ENCODE peak calls at places on chromosomes 12 and 14, in seven cellular contexts. One of them, this sample, is unnamed.

GRCh38 chr14:71321556-71322315 is 414.5 kb downstream of the PCNX1 start:
- DNase-seq in NCI-H345: peak; percentile 88
- DNase-seq in T follicular helper cell: peak; percentile 6
- DNase-seq in NCI-H187 treated with DMSO at 0.1 percent for 48 hours: peak; percentile 61
- DNase-seq in left colon: no peak
- DNase-seq in activated CD4-positive, alpha-beta T cell treated with anti-CD3 and anti-CD28 coated beads, Interleukin-2, amount 50 U/mL, for 1 hour: no peak
- DNase-seq in body of pancreas: peak; percentile 18
- DNase-seq in this sample: no peak

GRCh38 chr14:61994589-61994988 is 232.4 kb downstream of the SNAPC1 start:
- DNase-seq in NCI-H345: no peak
- DNase-seq in T follicular helper cell: no peak
- DNase-seq in NCI-H187 treated with DMSO at 0.1 percent for 48 hours: no peak
- DNase-seq in left colon: no peak
- DNase-seq in activated CD4-positive, alpha-beta T cell treated with anti-CD3 and anti-CD28 coated beads, Interleukin-2, amount 50 U/mL, for 1 hour: no peak
- DNase-seq in body of pancreas: no peak
- DNase-seq in this sample: no peak

GRCh38 chr12:96211989-96212388 is 17.8 kb downstream of the ELK3 start:
- DNase-seq in NCI-H345: no peak
- DNase-seq in T follicular helper cell: no peak
- DNase-seq in NCI-H187 treated with DMSO at 0.1 percent for 48 hours: no peak
- DNase-seq in left colon: no peak
- DNase-seq in activated CD4-positive, alpha-beta T cell treated with anti-CD3 and anti-CD28 coated beads, Interleukin-2, amount 50 U/mL, for 1 hour: no peak
- DNase-seq in body of pancreas: no peak
- DNase-seq in this sample: peak; percentile 38

GRCh38 chr12:56541610-56542009 is 20.0 kb downstream of the RBMS2 start:
- DNase-seq in NCI-H345: no peak
- DNase-seq in T follicular helper cell: no peak
- DNase-seq in NCI-H187 treated with DMSO at 0.1 percent for 48 hours: no peak
- DNase-seq in left colon: no peak
- DNase-seq in activated CD4-positive, alpha-beta T cell treated with anti-CD3 and anti-CD28 coated beads, Interleukin-2, amount 50 U/mL, for 1 hour: no peak
- DNase-seq in body of pancreas: no peak
- DNase-seq in this sample: no peak

GRCh38 chr14:85762523-85762922 is 232.6 kb downstream of the FLRT2 start:
- DNase-seq in NCI-H345: peak; percentile 89
- DNase-seq in T follicular helper cell: no peak
- DNase-seq in NCI-H187 treated with DMSO at 0.1 percent for 48 hours: no peak
- DNase-seq in left colon: no peak
- DNase-seq in activated CD4-positive, alpha-beta T cell treated with anti-CD3 and anti-CD28 coated beads, Interleukin-2, amount 50 U/mL, for 1 hour: no peak
- DNase-seq in body of pancreas: no peak
- DNase-seq in this sample: no peak

GRCh38 chr14:71399057-71399487 is 491.8 kb downstream of the PCNX1 start:
- DNase-seq in NCI-H345: no peak
- DNase-seq in T follicular helper cell: no peak
- DNase-seq in NCI-H187 treated with DMSO at 0.1 percent for 48 hours: no peak
- DNase-seq in left colon: no peak
- DNase-seq in activated CD4-positive, alpha-beta T cell treated with anti-CD3 and anti-CD28 coated beads, Interleukin-2, amount 50 U/mL, for 1 hour: no peak
- DNase-seq in body of pancreas: no peak
- DNase-seq in this sample: no peak

GRCh38 chr14:95769976-95770375 is 56.1 kb upstream of the TCL1A start:
- DNase-seq in NCI-H345: no peak
- DNase-seq in T follicular helper cell: no peak
- DNase-seq in NCI-H187 treated with DMSO at 0.1 percent for 48 hours: no peak
- DNase-seq in left colon: no peak
- DNase-seq in activated CD4-positive, alpha-beta T cell treated with anti-CD3 and anti-CD28 coated beads, Interleukin-2, amount 50 U/mL, for 1 hour: no peak
- DNase-seq in body of pancreas: no peak
- DNase-seq in this sample: no peak

GRCh38 chr12:109727039-109727723 is 13.6 kb downstream of the FAM222A start:
- DNase-seq in NCI-H345: no peak
- DNase-seq in T follicular helper cell: no peak
- DNase-seq in NCI-H187 treated with DMSO at 0.1 percent for 48 hours: no peak
- DNase-seq in left colon: no peak
- DNase-seq in activated CD4-positive, alpha-beta T cell treated with anti-CD3 and anti-CD28 coated beads, Interleukin-2, amount 50 U/mL, for 1 hour: no peak
- DNase-seq in body of pancreas: peak; percentile 70
- DNase-seq in this sample: no peak

GRCh38 chr12:22990501-22990900 is 365.5 kb downstream of the ETNK1 start:
- DNase-seq in NCI-H345: no peak
- DNase-seq in T follicular helper cell: no peak
- DNase-seq in NCI-H187 treated with DMSO at 0.1 percent for 48 hours: no peak
- DNase-seq in left colon: no peak
- DNase-seq in activated CD4-positive, alpha-beta T cell treated with anti-CD3 and anti-CD28 coated beads, Interleukin-2, amount 50 U/mL, for 1 hour: no peak
- DNase-seq in body of pancreas: no peak
- DNase-seq in this sample: no peak

GRCh38 chr14:101072070-101072469 is 168.5 kb upstream of the RTL1 start:
- DNase-seq in NCI-H345: no peak
- DNase-seq in T follicular helper cell: no peak
- DNase-seq in NCI-H187 treated with DMSO at 0.1 percent for 48 hours: no peak
- DNase-seq in left colon: peak; percentile 18
- DNase-seq in activated CD4-positive, alpha-beta T cell treated with anti-CD3 and anti-CD28 coated beads, Interleukin-2, amount 50 U/mL, for 1 hour: no peak
- DNase-seq in body of pancreas: no peak
- DNase-seq in this sample: no peak

GRCh38 chr14:105761842-105762241 is 235.5 kb downstream of the TMEM121 start:
- DNase-seq in NCI-H345: no peak
- DNase-seq in T follicular helper cell: no peak
- DNase-seq in NCI-H187 treated with DMSO at 0.1 percent for 48 hours: no peak
- DNase-seq in left colon: no peak
- DNase-seq in activated CD4-positive, alpha-beta T cell treated with anti-CD3 and anti-CD28 coated beads, Interleukin-2, amount 50 U/mL, for 1 hour: no peak
- DNase-seq in body of pancreas: no peak
- DNase-seq in this sample: no peak

GRCh38 chr12:70448371-70448770 is 82.3 kb downstream of the KCNMB4 start:
- DNase-seq in NCI-H345: no peak
- DNase-seq in T follicular helper cell: no peak
- DNase-seq in NCI-H187 treated with DMSO at 0.1 percent for 48 hours: no peak
- DNase-seq in left colon: no peak
- DNase-seq in activated CD4-positive, alpha-beta T cell treated with anti-CD3 and anti-CD28 coated beads, Interleukin-2, amount 50 U/mL, for 1 hour: no peak
- DNase-seq in body of pancreas: no peak
- DNase-seq in this sample: no peak

GRCh38 chr14:89681086-89682018 is 264.3 kb upstream of the FOXN3 start:
- DNase-seq in NCI-H345: no peak
- DNase-seq in T follicular helper cell: no peak
- DNase-seq in NCI-H187 treated with DMSO at 0.1 percent for 48 hours: no peak
- DNase-seq in left colon: peak; percentile 38
- DNase-seq in activated CD4-positive, alpha-beta T cell treated with anti-CD3 and anti-CD28 coated beads, Interleukin-2, amount 50 U/mL, for 1 hour: peak; percentile 24
- DNase-seq in body of pancreas: no peak
- DNase-seq in this sample: peak; percentile 16

GRCh38 chr14:99579077-99579836 is 24.8 kb downstream of the CCDC85C start:
- DNase-seq in NCI-H345: no peak
- DNase-seq in T follicular helper cell: no peak
- DNase-seq in NCI-H187 treated with DMSO at 0.1 percent for 48 hours: no peak
- DNase-seq in left colon: peak; percentile 87
- DNase-seq in activated CD4-positive, alpha-beta T cell treated with anti-CD3 and anti-CD28 coated beads, Interleukin-2, amount 50 U/mL, for 1 hour: no peak
- DNase-seq in body of pancreas: peak; percentile 95
- DNase-seq in this sample: no peak